ENCODE peak calls at places on chromosome 19, in five cellular contexts. E is uterus, A is AG04450, P is activated B cell treated with CpG ODN at 0.5 μM for 24 hours, T is HL-60. J is an unnamed sample.

GRCh38 chr19:34241513-34242337 is 12.6 kb upstream of the GARRE1 start:
- DNase-seq in E (no peak), A (no peak), P (no peak), T (peak; percentile 18), J (no peak)

GRCh38 chr19:41407271-41407670 is 9.7 kb downstream of the BCKDHA start:
- DNase-seq in E (no peak), A (no peak), P (no peak), T (peak; percentile 78), J (no peak)

GRCh38 chr19:11018179-11018578 is 57.3 kb downstream of the SMARCA4 start:
- DNase-seq in E (peak; percentile 46), A (no peak), P (no peak), T (no peak), J (no peak)

GRCh38 chr19:49823472-49823871 is 5.4 kb downstream of the MED25 start:
- DNase-seq in E (no peak), A (no peak), P (no peak), T (no peak), J (no peak)

GRCh38 chr19:57688011-57688763 is 6.4 kb downstream of the ZNF551 start:
- DNase-seq in E (no peak), A (no peak), P (no peak), T (no peak), J (no peak)

GRCh38 chr19:21569497-21569870 is 64.1 kb downstream of the ZNF429 start:
- DNase-seq in E (no peak), A (no peak), P (peak; percentile 29), T (no peak), J (no peak)

GRCh38 chr19:21483589-21484170 is 21.7 kb upstream of the ZNF429 start:
- DNase-seq in E (peak; percentile 51), A (no peak), P (no peak), T (peak; percentile 65), J (peak; percentile 41)

GRCh38 chr19:15721208-15721607 is 6.6 kb upstream of the OR10H2 start:
- DNase-seq in E (no peak), A (no peak), P (no peak), T (no peak), J (no peak)

GRCh38 chr19:19597809-19598306 is 20.6 kb downstream of the PBX4 start:
- DNase-seq in E (no peak), A (no peak), P (no peak), T (no peak), J (no peak)

GRCh38 chr19:14977128-14977527 is 2.5 kb downstream of the SLC1A6 start:
- DNase-seq in E (no peak), A (no peak), P (no peak), T (no peak), J (no peak)

GRCh38 chr19:1904385-1905070 is 671 bp upstream of the ADAT3 start:
- DNase-seq in E (peak; percentile 59), A (no peak), P (peak; percentile 55), T (peak; percentile 87), J (no peak)

GRCh38 chr19:38648789-38649304 is 1.4 kb downstream of the ACTN4 start:
- DNase-seq in E (no peak), A (no peak), P (no peak), T (no peak), J (no peak)

GRCh38 chr19:49889687-49890348 is 6.9 kb downstream of the IL4I1 start:
- DNase-seq in E (peak; percentile 61), A (no peak), P (no peak), T (peak; percentile 61), J (peak; percentile 52)

GRCh38 chr19:35609881-35610353 is 2.6 kb upstream of the HAUS5 start:
- DNase-seq in E (no peak), A (no peak), P (peak; percentile 41), T (peak; percentile 68), J (no peak)

GRCh38 chr19:53659292-53659691 is 27.5 kb downstream of the DPRX start:
- DNase-seq in E (no peak), A (no peak), P (no peak), T (peak; percentile 17), J (no peak)
- TF ChIP-seq CTCF in E (no peak), A (no peak), P (no peak), T (no peak), J (no peak)

GRCh38 chr19:48415869-48416268 is 22.4 kb downstream of the GRIN2D start:
- DNase-seq in E (no peak), A (no peak), P (no peak), T (no peak), J (no peak)

GRCh38 chr19:48421548-48421947 is 24.2 kb upstream of the GRWD1 start:
- DNase-seq in E (no peak), A (no peak), P (no peak), T (no peak), J (no peak)

GRCh38 chr19:48419158-48419920 is 25.9 kb downstream of the GRIN2D start:
- DNase-seq in E (peak; percentile 28), A (no peak), P (peak; percentile 61), T (peak; percentile 73), J (no peak)

GRCh38 chr19:48417436-48417835 is 24.0 kb downstream of the GRIN2D start:
- DNase-seq in E (no peak), A (no peak), P (no peak), T (no peak), J (no peak)

GRCh38 chr19:48418317-48419064 is 25.0 kb downstream of the GRIN2D start:
- DNase-seq in E (no peak), A (no peak), P (no peak), T (no peak), J (no peak)
- TF ChIP-seq CTCF in E (no peak), A (peak; percentile 15), P (no peak), T (no peak), J (no peak)

GRCh38 chr19:54434862-54435174 is 14.2 kb upstream of the LENG8 start:
- DNase-seq in E (no peak), A (no peak), P (no peak), T (peak; percentile 23), J (no peak)

GRCh38 chr19:54436031-54436523 is 12.9 kb upstream of the LENG8 start:
- DNase-seq in E (no peak), A (no peak), P (no peak), T (no peak), J (no peak)

GRCh38 chr19:54436561-54437229 is 12.3 kb upstream of the LENG8 start:
- DNase-seq in E (no peak), A (no peak), P (no peak), T (no peak), J (no peak)

GRCh38 chr19:54434112-54434861 is 14.7 kb upstream of the LENG8 start:
- DNase-seq in E (no peak), A (no peak), P (no peak), T (no peak), J (no peak)

GRCh38 chr19:54435551-54436016 is 13.4 kb upstream of the LENG8 start:
- DNase-seq in E (no peak), A (no peak), P (no peak), T (no peak), J (no peak)
- TF ChIP-seq CTCF in E (no peak), A (no peak), P (no peak), T (no peak), J (no peak)

GRCh38 chr19:13959962-13960862 is 7.9 kb downstream of the DCAF15 start:
- DNase-seq in E (no peak), A (no peak), P (no peak), T (no peak), J (no peak)
- TF ChIP-seq CTCF in E (no peak), A (peak; percentile 30), P (no peak), T (peak; percentile 7), J (no peak)